ENCODE peak calls at places on chromosome 1, in six cellular contexts. One of them, this sample, is unnamed. For H3K4me1, the result is how much of the 10 kb centered on the place peaks cover.

GRCh38 chr1:154474802-154475201 is 27.2 kb upstream of the TDRD10 start:
- DNase-seq in upper lobe of left lung: no peak
- DNase-seq in suprapubic skin: no peak
- DNase-seq in transverse colon: peak
- DNase-seq in colonic mucosa: peak
- DNase-seq in adrenal gland: peak
- DNase-seq in this sample: no peak

GRCh38 chr1:109815809-109816791 is 52.4 kb upstream of the EPS8L3 start:
- DNase-seq in adrenal gland: no peak
- DNase-seq in transverse colon: peak
- DNase-seq in colonic mucosa: no peak
- DNase-seq in suprapubic skin: no peak
- DNase-seq in upper lobe of left lung: peak
- DNase-seq in this sample: peak

GRCh38 chr1:152533327-152533938 is 19.2 kb downstream of the CRCT1 start:
- DNase-seq in suprapubic skin: no peak
- DNase-seq in adrenal gland: no peak
- DNase-seq in transverse colon: peak
- DNase-seq in colonic mucosa: peak
- DNase-seq in upper lobe of left lung: no peak
- DNase-seq in this sample: no peak

GRCh38 chr1:147768582-147768981 is 8.2 kb upstream of the GJA5 start:
- DNase-seq in adrenal gland: no peak
- DNase-seq in upper lobe of left lung: no peak
- DNase-seq in transverse colon: no peak
- DNase-seq in suprapubic skin: no peak
- DNase-seq in colonic mucosa: no peak
- DNase-seq in this sample: no peak

GRCh38 chr1:51192213-51192843 is 43.7 kb upstream of the RNF11 start:
- DNase-seq in upper lobe of left lung: no peak
- DNase-seq in suprapubic skin: peak
- DNase-seq in colonic mucosa: peak
- DNase-seq in adrenal gland: peak
- DNase-seq in transverse colon: peak
- DNase-seq in this sample: no peak

GRCh38 chr1:200242379-200243041 is 167.3 kb downstream of the ZNF281 start:
- DNase-seq in suprapubic skin: no peak
- DNase-seq in transverse colon: no peak
- DNase-seq in upper lobe of left lung: no peak
- DNase-seq in adrenal gland: no peak
- DNase-seq in colonic mucosa: no peak
- DNase-seq in this sample: no peak

GRCh38 chr1:51624851-51625250 is 8.0 kb downstream of the OSBPL9 start:
- DNase-seq in colonic mucosa: no peak
- DNase-seq in suprapubic skin: no peak
- DNase-seq in adrenal gland: no peak
- DNase-seq in upper lobe of left lung: no peak
- DNase-seq in transverse colon: no peak
- DNase-seq in this sample: no peak

GRCh38 chr1:53559391-53559815 is 100.2 kb downstream of the DMRTB1 start:
- DNase-seq in transverse colon: peak
- DNase-seq in adrenal gland: no peak
- DNase-seq in suprapubic skin: peak
- DNase-seq in colonic mucosa: no peak
- DNase-seq in upper lobe of left lung: no peak
- DNase-seq in this sample: no peak

GRCh38 chr1:24535021-24535424 is 20.9 kb upstream of the NCMAP start:
- DNase-seq in transverse colon: peak
- DNase-seq in adrenal gland: no peak
- DNase-seq in suprapubic skin: no peak
- DNase-seq in upper lobe of left lung: peak
- DNase-seq in colonic mucosa: no peak
- DNase-seq in this sample: no peak

GRCh38 chr1:22317231-22317919 is 134.3 kb upstream of the ZBTB40 start:
- DNase-seq in adrenal gland: no peak
- DNase-seq in colonic mucosa: no peak
- DNase-seq in transverse colon: no peak
- DNase-seq in suprapubic skin: peak
- DNase-seq in upper lobe of left lung: no peak
- DNase-seq in this sample: no peak
- TF ChIP-seq CTCF in adrenal gland: peak
- TF ChIP-seq CTCF in colonic mucosa: peak
- TF ChIP-seq CTCF in transverse colon: peak
- TF ChIP-seq CTCF in suprapubic skin: no peak
- TF ChIP-seq CTCF in upper lobe of left lung: no peak
- TF ChIP-seq CTCF in this sample: no peak

DNA sequence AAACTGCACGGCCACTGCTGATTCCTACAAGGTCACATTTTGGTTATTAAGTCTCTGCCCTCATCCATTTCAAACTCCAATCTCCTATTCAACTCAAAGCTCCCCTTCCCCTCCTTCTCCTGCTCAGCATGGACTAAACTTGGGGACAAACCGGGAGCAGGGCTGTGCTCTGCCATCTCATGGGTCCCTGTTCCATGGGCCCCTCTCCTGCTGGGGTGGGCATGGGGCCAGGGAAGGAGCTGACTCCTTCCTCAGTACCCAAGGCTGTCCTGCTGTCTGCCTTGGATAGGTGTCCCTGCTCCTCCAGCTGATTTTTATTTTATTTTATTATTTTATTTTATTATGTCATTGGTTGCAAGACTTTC is 27.1 kb downstream of the TNNT2 start:
- DNase-seq in adrenal gland: no peak
- DNase-seq in suprapubic skin: no peak
- DNase-seq in colonic mucosa: no peak
- DNase-seq in transverse colon: no peak
- DNase-seq in upper lobe of left lung: no peak
- DNase-seq in this sample: no peak
- H3K4me1 ChIP-seq in adrenal gland: under half
- H3K4me1 ChIP-seq in suprapubic skin: half or more
- H3K4me1 ChIP-seq in colonic mucosa: under half
- H3K4me1 ChIP-seq in transverse colon: under half
- H3K4me1 ChIP-seq in upper lobe of left lung: under half
- H3K4me1 ChIP-seq in this sample: under half

GRCh38 chr1:9033363-9033762 is 7.1 kb upstream of the SLC2A7 start:
- DNase-seq in upper lobe of left lung: no peak
- DNase-seq in adrenal gland: no peak
- DNase-seq in transverse colon: no peak
- DNase-seq in colonic mucosa: no peak
- DNase-seq in suprapubic skin: no peak
- DNase-seq in this sample: no peak
- H3K4me3 ChIP-seq in upper lobe of left lung: no peak
- H3K4me3 ChIP-seq in adrenal gland: no peak
- H3K4me3 ChIP-seq in transverse colon: no peak
- H3K4me3 ChIP-seq in colonic mucosa: no peak
- H3K4me3 ChIP-seq in suprapubic skin: no peak
- H3K4me3 ChIP-seq in this sample: no peak

GRCh38 chr1:167829868-167830267 is 84.1 kb downstream of the ADCY10 start:
- DNase-seq in transverse colon: no peak
- DNase-seq in colonic mucosa: no peak
- DNase-seq in suprapubic skin: no peak
- DNase-seq in upper lobe of left lung: no peak
- DNase-seq in adrenal gland: no peak
- DNase-seq in this sample: no peak

GRCh38 chr1:167836197-167836596 is 77.7 kb downstream of the ADCY10 start:
- DNase-seq in upper lobe of left lung: no peak
- DNase-seq in colonic mucosa: no peak
- DNase-seq in transverse colon: no peak
- DNase-seq in suprapubic skin: no peak
- DNase-seq in adrenal gland: no peak
- DNase-seq in this sample: no peak

GRCh38 chr1:167837334-167837733 is 76.6 kb downstream of the ADCY10 start:
- DNase-seq in adrenal gland: no peak
- DNase-seq in colonic mucosa: no peak
- DNase-seq in transverse colon: no peak
- DNase-seq in suprapubic skin: no peak
- DNase-seq in upper lobe of left lung: no peak
- DNase-seq in this sample: no peak

GRCh38 chr1:167833904-167834303 is 80.0 kb downstream of the ADCY10 start:
- DNase-seq in suprapubic skin: no peak
- DNase-seq in colonic mucosa: no peak
- DNase-seq in upper lobe of left lung: no peak
- DNase-seq in transverse colon: no peak
- DNase-seq in adrenal gland: no peak
- DNase-seq in this sample: no peak

DNA sequence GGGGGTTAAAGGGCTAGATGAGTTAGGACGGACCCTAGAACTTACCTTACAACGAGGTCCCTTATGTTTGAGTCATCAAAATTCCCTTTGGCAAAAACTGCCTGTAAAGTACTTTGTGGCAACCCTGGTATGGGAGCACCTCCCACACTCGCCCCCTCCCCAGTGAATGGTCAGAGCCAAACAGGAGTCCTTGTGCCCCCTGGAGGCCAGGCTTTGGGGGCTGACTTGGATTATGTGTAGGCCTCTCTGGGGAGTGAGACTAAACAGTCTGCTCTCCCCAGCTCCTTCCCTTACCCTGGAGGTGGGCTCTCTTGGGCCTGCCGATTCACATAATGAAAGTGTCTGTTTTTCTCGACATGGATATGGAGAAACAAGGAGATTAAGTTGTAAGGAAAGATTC is 81.2 kb downstream of the ADCY10 start:
- DNase-seq in adrenal gland: no peak
- DNase-seq in colonic mucosa: no peak
- DNase-seq in upper lobe of left lung: no peak
- DNase-seq in transverse colon: no peak
- DNase-seq in suprapubic skin: no peak
- DNase-seq in this sample: no peak
- TF ChIP-seq CTCF in adrenal gland: no peak
- TF ChIP-seq CTCF in colonic mucosa: no peak
- TF ChIP-seq CTCF in upper lobe of left lung: no peak
- TF ChIP-seq CTCF in transverse colon: no peak
- TF ChIP-seq CTCF in suprapubic skin: no peak
- TF ChIP-seq CTCF in this sample: no peak

DNA sequence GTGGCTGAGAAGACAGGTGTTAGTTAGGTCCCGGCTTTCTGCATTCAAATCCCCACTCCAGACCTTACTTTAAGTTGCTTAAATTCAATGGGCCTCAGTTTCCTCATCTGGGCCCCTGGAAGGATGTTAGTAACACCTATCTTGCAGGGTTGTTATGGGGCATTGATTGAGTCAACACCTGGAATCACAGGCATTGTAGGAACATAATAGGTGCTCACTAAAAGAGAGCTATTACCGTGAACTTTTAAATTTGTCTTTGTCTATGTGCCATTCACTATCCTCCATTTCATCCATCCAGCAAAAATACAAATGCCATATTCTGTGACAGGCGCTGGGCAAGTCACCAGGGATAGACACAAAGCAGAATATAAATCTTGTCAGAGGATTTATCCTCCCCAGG is 10.5 kb upstream of the MAPKAPK2 start:
- DNase-seq in suprapubic skin: no peak
- DNase-seq in upper lobe of left lung: no peak
- DNase-seq in transverse colon: no peak
- DNase-seq in colonic mucosa: no peak
- DNase-seq in adrenal gland: no peak
- DNase-seq in this sample: no peak
- H3K4me1 ChIP-seq in suprapubic skin: under half
- H3K4me1 ChIP-seq in upper lobe of left lung: under half
- H3K4me1 ChIP-seq in transverse colon: under half
- H3K4me1 ChIP-seq in colonic mucosa: under half
- H3K4me1 ChIP-seq in adrenal gland: under half
- H3K4me1 ChIP-seq in this sample: under half

DNA sequence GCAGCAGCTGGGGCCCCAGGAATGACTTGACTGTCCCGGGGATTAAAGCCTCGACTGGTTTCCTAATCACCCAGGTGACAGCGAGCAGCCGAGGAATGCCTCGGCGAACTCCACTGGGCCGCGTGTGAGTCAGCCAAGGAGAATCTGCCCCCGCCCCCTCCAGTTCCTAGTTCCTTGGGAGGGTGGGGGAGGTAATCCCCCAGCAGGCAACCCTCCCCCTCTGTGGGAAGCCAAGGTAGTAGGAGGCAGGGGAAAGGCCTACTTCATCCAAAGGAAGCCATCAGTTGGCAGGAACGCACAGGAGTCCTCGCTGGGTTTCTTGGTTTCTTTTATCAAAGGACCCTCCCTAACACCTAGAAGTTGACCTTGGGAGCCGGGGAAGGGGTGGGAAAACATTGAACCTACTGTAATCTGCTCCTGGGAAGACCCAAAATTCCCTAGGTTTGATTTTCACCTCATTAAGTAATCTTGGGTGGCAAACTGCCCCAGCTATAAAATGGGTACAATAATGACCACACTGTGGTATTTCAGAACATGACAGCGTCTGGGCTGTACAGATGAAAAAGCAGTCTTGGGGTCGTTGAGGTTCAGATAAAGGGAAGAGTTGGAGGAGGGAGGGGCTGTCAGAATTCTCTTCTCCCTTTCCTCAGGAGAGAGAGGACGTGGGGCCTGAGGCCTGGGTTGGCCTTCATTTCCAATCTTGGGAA is 1.4 kb downstream of the TENT5B start:
- DNase-seq in transverse colon: peak
- DNase-seq in adrenal gland: peak
- DNase-seq in suprapubic skin: no peak
- DNase-seq in colonic mucosa: no peak
- DNase-seq in upper lobe of left lung: no peak
- DNase-seq in this sample: no peak
- H3K4me3 ChIP-seq in transverse colon: peak
- H3K4me3 ChIP-seq in adrenal gland: no peak
- H3K4me3 ChIP-seq in suprapubic skin: peak
- H3K4me3 ChIP-seq in colonic mucosa: no peak
- H3K4me3 ChIP-seq in upper lobe of left lung: peak
- H3K4me3 ChIP-seq in this sample: peak

GRCh38 chr1:116664366-116664983 is 3.1 kb downstream of the IGSF3 start:
- DNase-seq in transverse colon: no peak
- DNase-seq in suprapubic skin: no peak
- DNase-seq in adrenal gland: no peak
- DNase-seq in colonic mucosa: peak
- DNase-seq in upper lobe of left lung: no peak
- DNase-seq in this sample: no peak

GRCh38 chr1:116666747-116667576 is 571 bp downstream of the IGSF3 start:
- DNase-seq in upper lobe of left lung: peak
- DNase-seq in adrenal gland: no peak
- DNase-seq in colonic mucosa: peak
- DNase-seq in suprapubic skin: no peak
- DNase-seq in transverse colon: no peak
- DNase-seq in this sample: no peak

GRCh38 chr1:116667577-116668105 is at the start of gene IGSF3:
- DNase-seq in upper lobe of left lung: peak
- DNase-seq in colonic mucosa: peak
- DNase-seq in transverse colon: peak
- DNase-seq in adrenal gland: peak
- DNase-seq in suprapubic skin: peak
- DNase-seq in this sample: no peak

GRCh38 chr1:116665001-116665400 is 2.5 kb downstream of the IGSF3 start:
- DNase-seq in upper lobe of left lung: no peak
- DNase-seq in adrenal gland: no peak
- DNase-seq in colonic mucosa: peak
- DNase-seq in transverse colon: no peak
- DNase-seq in suprapubic skin: no peak
- DNase-seq in this sample: no peak

DNA sequence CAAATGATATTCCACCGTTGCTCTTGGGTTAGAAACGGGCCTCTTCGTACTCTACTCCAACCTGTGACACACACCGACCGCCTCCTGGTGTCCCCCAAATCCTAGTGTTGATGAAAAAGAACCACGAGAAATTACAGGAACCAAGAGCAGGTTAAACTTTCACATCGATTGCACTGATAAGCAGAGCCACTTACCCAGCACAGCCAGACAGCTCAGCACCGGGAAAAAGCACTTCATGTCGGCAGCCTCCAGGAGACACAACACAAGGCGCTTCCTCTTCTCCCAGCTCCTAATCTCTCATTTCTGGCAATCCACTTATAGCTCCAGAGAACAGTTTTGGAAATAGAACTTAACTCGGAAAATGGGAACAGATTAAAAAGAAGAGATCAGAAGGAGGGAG is 1.4 kb downstream of the IGSF3 start:
- DNase-seq in transverse colon: no peak
- DNase-seq in upper lobe of left lung: no peak
- DNase-seq in adrenal gland: no peak
- DNase-seq in colonic mucosa: peak
- DNase-seq in suprapubic skin: no peak
- DNase-seq in this sample: no peak
- TF ChIP-seq CTCF in transverse colon: peak
- TF ChIP-seq CTCF in upper lobe of left lung: no peak
- TF ChIP-seq CTCF in adrenal gland: no peak
- TF ChIP-seq CTCF in colonic mucosa: no peak
- TF ChIP-seq CTCF in suprapubic skin: no peak
- TF ChIP-seq CTCF in this sample: no peak